ENCODE peak calls at places on chromosomes 12 and 14, in nine cellular contexts. W is 8988T; Z is activated gamma-delta T cell treated with Interleukin-2 at 50 U/mL for 16 hours; C is HL-60; P is body of pancreas; G is stimulated activated CD4-positive, alpha-beta T cell treated with anti-CD3 and anti-CD28 coated beads, Interleukin-15, amount 100 ng/mL, for 48 hours; U is B cell; R is non-pigmented ciliary epithelial cell; Y is CD8-positive, alpha-beta T cell. X is an unnamed sample.

GRCh38 chr12:130951636-130952035 is 2.1 kb upstream of the ADGRD1 start:
- DNase-seq in Y (no peak), G (no peak), C (no peak), U (no peak), Z (no peak), P (no peak), W (no peak), R (no peak), X (no peak)

GRCh38 chr14:81727243-81727642 is 193.6 kb upstream of the SEL1L start:
- DNase-seq in G (no peak), C (no peak), R (no peak), Y (no peak), W (no peak), U (no peak), Z (no peak), P (peak), X (no peak)

GRCh38 chr14:44791730-44792129 is 170.0 kb downstream of the KLHL28 start:
- DNase-seq in C (no peak), P (no peak), R (no peak), G (no peak), U (no peak), W (no peak), Z (no peak), Y (no peak), X (no peak)

GRCh38 chr12:97575792-97576191 is 113.2 kb downstream of the RMST start:
- DNase-seq in U (no peak), G (no peak), Y (no peak), P (no peak), C (no peak), Z (no peak), W (no peak), R (no peak), X (no peak)

GRCh38 chr12:123807670-123808069 is 45.6 kb downstream of the DNAH10 start:
- DNase-seq in Y (no peak), C (no peak), R (no peak), Z (no peak), U (no peak), P (no peak), G (no peak), W (no peak), X (no peak)

GRCh38 chr14:104680806-104681688 is 8.4 kb upstream of the INF2 start:
- DNase-seq in Z (no peak), W (peak), R (no peak), U (peak), C (no peak), P (peak), G (no peak), Y (no peak), X (no peak)

GRCh38 chr12:104695453-104696148 is 238.9 kb downstream of the CHST11 start:
- DNase-seq in U (peak), C (peak), Y (no peak), P (no peak), Z (peak), G (peak), W (no peak), R (peak), X (no peak)

GRCh38 chr14:68685419-68686211 is 107.3 kb downstream of the ZFP36L1 start:
- DNase-seq in Y (peak), C (no peak), U (peak), W (no peak), Z (peak), P (peak), R (peak), G (peak), X (no peak)

GRCh38 chr12:269216-269615 is 6.6 kb upstream of the SLC6A13 start:
- DNase-seq in U (no peak), W (no peak), C (no peak), R (no peak), Z (no peak), G (no peak), Y (no peak), P (no peak), X (no peak)

GRCh38 chr12:25553083-25553482 is at the start of gene LMNTD1:
- DNase-seq in R (peak), W (no peak), Y (no peak), C (no peak), Z (no peak), U (no peak), G (no peak), P (no peak), X (no peak)

GRCh38 chr14:91554535-91555332 is 44.6 kb upstream of the PPP4R3A start:
- DNase-seq in W (no peak), Y (no peak), Z (no peak), C (no peak), P (no peak), U (no peak), R (no peak), G (no peak), X (peak)

GRCh38 chr14:67276131-67276530 is 34.9 kb downstream of the PALS1 start:
- DNase-seq in Y (no peak), R (no peak), W (no peak), P (no peak), C (no peak), G (no peak), Z (no peak), U (no peak), X (no peak)

GRCh38 chr14:103867523-103867953 is 20.2 kb upstream of the PPP1R13B start:
- DNase-seq in R (no peak), P (peak), W (no peak), Z (no peak), G (no peak), C (no peak), U (no peak), Y (no peak), X (no peak)

GRCh38 chr14:69640931-69641330 is 29.5 kb downstream of the SUSD6 start:
- DNase-seq in U (no peak), G (no peak), Y (no peak), W (no peak), P (no peak), C (no peak), R (no peak), Z (no peak), X (no peak)

GRCh38 chr12:47729233-47729632 is 3.9 kb upstream of the ENDOU start:
- DNase-seq in Y (no peak), P (no peak), G (no peak), R (no peak), Z (no peak), U (no peak), C (no peak), W (no peak), X (no peak)

GRCh38 chr14:103696027-103696402 is 19.2 kb downstream of the XRCC3 start:
- DNase-seq in Z (no peak), Y (no peak), C (no peak), U (peak), G (no peak), P (no peak), R (no peak), W (no peak), X (no peak)

GRCh38 chr14:83757896-83758295 is 1772.0 kb upstream of the FLRT2 start:
- DNase-seq in U (no peak), G (no peak), Z (no peak), Y (no peak), R (peak), P (no peak), W (no peak), C (no peak), X (no peak)

GRCh38 chr12:1020389-1020788 is 29.4 kb downstream of the ERC1 start:
- DNase-seq in R (no peak), G (no peak), C (no peak), W (no peak), P (no peak), U (no peak), Z (no peak), Y (no peak), X (no peak)

GRCh38 chr12:132052191-132052932 is 91.8 kb downstream of the DDX51 start:
- DNase-seq in U (no peak), Z (no peak), R (no peak), Y (no peak), P (no peak), G (no peak), W (no peak), C (no peak), X (no peak)

GRCh38 chr14:50666772-50667490 is 1.2 kb downstream of the SAV1 start:
- DNase-seq in Y (peak), Z (peak), C (no peak), W (no peak), U (no peak), G (no peak), P (peak), R (no peak), X (no peak)

GRCh38 chr12:127685476-127686234 is 581.3 kb upstream of the TMEM132C start:
- DNase-seq in Y (no peak), U (no peak), C (no peak), R (no peak), W (no peak), P (no peak), Z (no peak), G (no peak), X (no peak)